ENCODE peak calls at places on chromosomes 7 and 10, in five cellular contexts. One of them, this sample, is unnamed.

GRCh38 chr10:28676297-28676967 is 889 bp upstream of the BAMBI start:
- DNase-seq in astrocyte of the cerebellum: no peak
- DNase-seq in fibroblast of the conjunctiva: no peak
- DNase-seq in activated CD4-positive, alpha-beta memory T cell treated with anti-CD3 and anti-CD28 coated beads for 36 hours: no peak
- DNase-seq in A172: no peak
- DNase-seq in this sample: no peak

GRCh38 chr7:95999481-95999880 is 227.1 kb downstream of the DYNC1I1 start:
- DNase-seq in fibroblast of the conjunctiva: no peak
- DNase-seq in activated CD4-positive, alpha-beta memory T cell treated with anti-CD3 and anti-CD28 coated beads for 36 hours: no peak
- DNase-seq in A172: no peak
- DNase-seq in astrocyte of the cerebellum: no peak
- DNase-seq in this sample: no peak

GRCh38 chr10:82966130-82966529 is 1091.1 kb downstream of the NRG3 start:
- DNase-seq in astrocyte of the cerebellum: no peak
- DNase-seq in fibroblast of the conjunctiva: no peak
- DNase-seq in activated CD4-positive, alpha-beta memory T cell treated with anti-CD3 and anti-CD28 coated beads for 36 hours: no peak
- DNase-seq in A172: no peak
- DNase-seq in this sample: no peak

GRCh38 chr10:17412323-17412722 is 42.1 kb downstream of the ST8SIA6 start:
- DNase-seq in astrocyte of the cerebellum: no peak
- DNase-seq in fibroblast of the conjunctiva: no peak
- DNase-seq in activated CD4-positive, alpha-beta memory T cell treated with anti-CD3 and anti-CD28 coated beads for 36 hours: no peak
- DNase-seq in A172: no peak
- DNase-seq in this sample: no peak

GRCh38 chr10:71475243-71475871 is 78.6 kb downstream of the CDH23 start:
- DNase-seq in fibroblast of the conjunctiva: no peak
- DNase-seq in activated CD4-positive, alpha-beta memory T cell treated with anti-CD3 and anti-CD28 coated beads for 36 hours: no peak
- DNase-seq in astrocyte of the cerebellum: no peak
- DNase-seq in A172: no peak
- DNase-seq in this sample: no peak

GRCh38 chr7:111780527-111780926 is 218.2 kb upstream of the IMMP2L start:
- DNase-seq in fibroblast of the conjunctiva: no peak
- DNase-seq in astrocyte of the cerebellum: no peak
- DNase-seq in activated CD4-positive, alpha-beta memory T cell treated with anti-CD3 and anti-CD28 coated beads for 36 hours: no peak
- DNase-seq in A172: no peak
- DNase-seq in this sample: no peak

GRCh38 chr10:103547391-103547946 is 54.0 kb downstream of the NEURL1 start:
- DNase-seq in activated CD4-positive, alpha-beta memory T cell treated with anti-CD3 and anti-CD28 coated beads for 36 hours: no peak
- DNase-seq in fibroblast of the conjunctiva: no peak
- DNase-seq in astrocyte of the cerebellum: no peak
- DNase-seq in A172: no peak
- DNase-seq in this sample: no peak

GRCh38 chr7:29924006-29924405 is 65.6 kb downstream of the SCRN1 start:
- DNase-seq in fibroblast of the conjunctiva: no peak
- DNase-seq in activated CD4-positive, alpha-beta memory T cell treated with anti-CD3 and anti-CD28 coated beads for 36 hours: no peak
- DNase-seq in A172: no peak
- DNase-seq in astrocyte of the cerebellum: no peak
- DNase-seq in this sample: no peak

GRCh38 chr10:91296471-91296870 is 76.0 kb downstream of the PCGF5 start:
- DNase-seq in A172: peak
- DNase-seq in fibroblast of the conjunctiva: no peak
- DNase-seq in astrocyte of the cerebellum: no peak
- DNase-seq in activated CD4-positive, alpha-beta memory T cell treated with anti-CD3 and anti-CD28 coated beads for 36 hours: no peak
- DNase-seq in this sample: no peak

GRCh38 chr10:103696411-103697145 is 158.8 kb downstream of the SH3PXD2A start:
- DNase-seq in astrocyte of the cerebellum: peak
- DNase-seq in fibroblast of the conjunctiva: peak
- DNase-seq in activated CD4-positive, alpha-beta memory T cell treated with anti-CD3 and anti-CD28 coated beads for 36 hours: peak
- DNase-seq in A172: peak
- DNase-seq in this sample: peak

GRCh38 chr10:70063418-70064098 is 10.9 kb downstream of the MACROH2A2 start:
- DNase-seq in A172: no peak
- DNase-seq in fibroblast of the conjunctiva: no peak
- DNase-seq in astrocyte of the cerebellum: no peak
- DNase-seq in activated CD4-positive, alpha-beta memory T cell treated with anti-CD3 and anti-CD28 coated beads for 36 hours: peak
- DNase-seq in this sample: no peak

GRCh38 chr10:46231087-46231486 is 55.7 kb upstream of the ANTXRL start:
- DNase-seq in fibroblast of the conjunctiva: no peak
- DNase-seq in A172: no peak
- DNase-seq in activated CD4-positive, alpha-beta memory T cell treated with anti-CD3 and anti-CD28 coated beads for 36 hours: no peak
- DNase-seq in astrocyte of the cerebellum: no peak
- DNase-seq in this sample: no peak

GRCh38 chr10:113187066-113187777 is 237.2 kb downstream of the TCF7L2 start:
- DNase-seq in A172: no peak
- DNase-seq in activated CD4-positive, alpha-beta memory T cell treated with anti-CD3 and anti-CD28 coated beads for 36 hours: no peak
- DNase-seq in astrocyte of the cerebellum: no peak
- DNase-seq in fibroblast of the conjunctiva: no peak
- DNase-seq in this sample: no peak

GRCh38 chr7:133572853-133573252 is 320.0 kb downstream of the EXOC4 start:
- DNase-seq in astrocyte of the cerebellum: no peak
- DNase-seq in activated CD4-positive, alpha-beta memory T cell treated with anti-CD3 and anti-CD28 coated beads for 36 hours: no peak
- DNase-seq in fibroblast of the conjunctiva: no peak
- DNase-seq in A172: no peak
- DNase-seq in this sample: no peak

GRCh38 chr10:45483002-45483401 is 109.0 kb downstream of the ALOX5 start:
- DNase-seq in fibroblast of the conjunctiva: no peak
- DNase-seq in A172: no peak
- DNase-seq in activated CD4-positive, alpha-beta memory T cell treated with anti-CD3 and anti-CD28 coated beads for 36 hours: no peak
- DNase-seq in astrocyte of the cerebellum: no peak
- DNase-seq in this sample: no peak

GRCh38 chr10:98587156-98587555 is 140.4 kb upstream of the HPS1 start:
- DNase-seq in activated CD4-positive, alpha-beta memory T cell treated with anti-CD3 and anti-CD28 coated beads for 36 hours: no peak
- DNase-seq in fibroblast of the conjunctiva: no peak
- DNase-seq in A172: no peak
- DNase-seq in astrocyte of the cerebellum: no peak
- DNase-seq in this sample: no peak

GRCh38 chr10:18216482-18216881 is 76.3 kb downstream of the CACNB2 start:
- DNase-seq in fibroblast of the conjunctiva: peak
- DNase-seq in astrocyte of the cerebellum: peak
- DNase-seq in A172: peak
- DNase-seq in activated CD4-positive, alpha-beta memory T cell treated with anti-CD3 and anti-CD28 coated beads for 36 hours: no peak
- DNase-seq in this sample: no peak

GRCh38 chr10:79051766-79052165 is 17.0 kb upstream of the ZMIZ1 start:
- DNase-seq in astrocyte of the cerebellum: no peak
- DNase-seq in activated CD4-positive, alpha-beta memory T cell treated with anti-CD3 and anti-CD28 coated beads for 36 hours: peak
- DNase-seq in A172: no peak
- DNase-seq in fibroblast of the conjunctiva: no peak
- DNase-seq in this sample: no peak

GRCh38 chr7:73893342-73894101 is 32.6 kb downstream of the TMEM270 start:
- DNase-seq in A172: peak
- DNase-seq in activated CD4-positive, alpha-beta memory T cell treated with anti-CD3 and anti-CD28 coated beads for 36 hours: no peak
- DNase-seq in astrocyte of the cerebellum: no peak
- DNase-seq in fibroblast of the conjunctiva: no peak
- DNase-seq in this sample: no peak

GRCh38 chr10:71996598-71997371 is 32.6 kb downstream of the CHST3 start:
- DNase-seq in fibroblast of the conjunctiva: no peak
- DNase-seq in activated CD4-positive, alpha-beta memory T cell treated with anti-CD3 and anti-CD28 coated beads for 36 hours: no peak
- DNase-seq in A172: no peak
- DNase-seq in astrocyte of the cerebellum: no peak
- DNase-seq in this sample: no peak

GRCh38 chr7:138573741-138574140 is 113.7 kb downstream of the TRIM24 start:
- DNase-seq in fibroblast of the conjunctiva: no peak
- DNase-seq in astrocyte of the cerebellum: no peak
- DNase-seq in activated CD4-positive, alpha-beta memory T cell treated with anti-CD3 and anti-CD28 coated beads for 36 hours: no peak
- DNase-seq in A172: no peak
- DNase-seq in this sample: no peak

GRCh38 chr10:101595591-101596433 is 7.7 kb downstream of the DPCD start:
- DNase-seq in astrocyte of the cerebellum: no peak
- DNase-seq in activated CD4-positive, alpha-beta memory T cell treated with anti-CD3 and anti-CD28 coated beads for 36 hours: no peak
- DNase-seq in A172: no peak
- DNase-seq in fibroblast of the conjunctiva: no peak
- DNase-seq in this sample: peak

GRCh38 chr10:129438024-129438423 is 29.0 kb upstream of the MGMT start:
- DNase-seq in astrocyte of the cerebellum: no peak
- DNase-seq in activated CD4-positive, alpha-beta memory T cell treated with anti-CD3 and anti-CD28 coated beads for 36 hours: no peak
- DNase-seq in A172: no peak
- DNase-seq in fibroblast of the conjunctiva: no peak
- DNase-seq in this sample: no peak

GRCh38 chr10:126199221-126199998 is 188.9 kb downstream of the ADAM12 start:
- DNase-seq in A172: peak
- DNase-seq in fibroblast of the conjunctiva: peak
- DNase-seq in activated CD4-positive, alpha-beta memory T cell treated with anti-CD3 and anti-CD28 coated beads for 36 hours: no peak
- DNase-seq in astrocyte of the cerebellum: peak
- DNase-seq in this sample: peak

GRCh38 chr10:125605167-125605566 is 77.8 kb downstream of the TEX36 start:
- DNase-seq in astrocyte of the cerebellum: no peak
- DNase-seq in activated CD4-positive, alpha-beta memory T cell treated with anti-CD3 and anti-CD28 coated beads for 36 hours: no peak
- DNase-seq in A172: no peak
- DNase-seq in fibroblast of the conjunctiva: no peak
- DNase-seq in this sample: peak

GRCh38 chr7:129630341-129630740 is 18.8 kb downstream of the NRF1 start:
- DNase-seq in astrocyte of the cerebellum: no peak
- DNase-seq in fibroblast of the conjunctiva: no peak
- DNase-seq in activated CD4-positive, alpha-beta memory T cell treated with anti-CD3 and anti-CD28 coated beads for 36 hours: no peak
- DNase-seq in A172: no peak
- DNase-seq in this sample: no peak

GRCh38 chr7:142300689-142301088 is 42.8 kb upstream of the PRSS58 start:
- DNase-seq in fibroblast of the conjunctiva: no peak
- DNase-seq in astrocyte of the cerebellum: no peak
- DNase-seq in A172: no peak
- DNase-seq in activated CD4-positive, alpha-beta memory T cell treated with anti-CD3 and anti-CD28 coated beads for 36 hours: peak
- DNase-seq in this sample: no peak